ENCODE peak calls at places on chromosomes 5 and 9, in seven cellular contexts. L, E, A, C, R, W and U are unnamed samples.

GRCh38 chr5:147939431-147940114 is 33.2 kb upstream of the C5orf46 start:
- DNase-seq in L (no peak), E (no peak), A (no peak), C (no peak), R (no peak), W (no peak), U (no peak)

GRCh38 chr9:893843-894420 is 52.4 kb downstream of the DMRT1 start:
- DNase-seq in L (peak; percentile 63), E (peak; percentile 6), A (no peak), C (peak; percentile 52), R (peak; percentile 18), W (peak; percentile 74), U (no peak)

GRCh38 chr5:154049685-154050084 is 10.9 kb downstream of the MFAP3 start:
- DNase-seq in L (no peak), E (no peak), A (no peak), C (no peak), R (no peak), W (no peak), U (no peak)

GRCh38 chr9:36320457-36320856 is 62.2 kb upstream of the GNE start:
- DNase-seq in L (peak; percentile 11), E (no peak), A (no peak), C (no peak), R (no peak), W (peak; percentile 83), U (no peak)

GRCh38 chr9:134662143-134662876 is 20.7 kb downstream of the COL5A1 start:
- DNase-seq in L (peak; percentile 98), E (no peak), A (peak; percentile 37), C (peak; percentile 87), R (peak; percentile 89), W (no peak), U (peak; percentile 88)

GRCh38 chr9:82054264-82055015 is 65.9 kb downstream of the SPATA31D1 start:
- DNase-seq in L (no peak), E (no peak), A (no peak), C (no peak), R (no peak), W (no peak), U (no peak)

GRCh38 chr5:78503958-78504357 is 143.5 kb downstream of the SCAMP1 start:
- DNase-seq in L (peak; percentile 20), E (no peak), A (no peak), C (no peak), R (no peak), W (no peak), U (no peak)

GRCh38 chr9:30967484-30967883 is 1417.0 kb upstream of the ACO1 start:
- DNase-seq in L (no peak), E (no peak), A (no peak), C (peak; percentile 9), R (no peak), W (peak; percentile 14), U (no peak)

GRCh38 chr5:177483994-177484901 is 10.8 kb upstream of the DBN1 start:
- DNase-seq in L (no peak), E (no peak), A (no peak), C (peak; percentile 35), R (no peak), W (no peak), U (no peak)